ENCODE peak calls at places on chromosomes 7 and 10, in five cellular contexts. One of them, this sample, is unnamed.

GRCh38 chr10:13555884-13556529 is 27.2 kb upstream of the BEND7 start:
- DNase-seq in LoVo: no peak
- DNase-seq in T1000: no peak
- DNase-seq in GM12865: no peak
- DNase-seq in SHP77: peak; percentile 41
- DNase-seq in this sample: no peak

GRCh38 chr7:22663721-22664120 is 63.3 kb upstream of the IL6 start:
- DNase-seq in GM12865: no peak
- DNase-seq in SHP77: no peak
- DNase-seq in LoVo: no peak
- DNase-seq in T1000: no peak
- DNase-seq in this sample: no peak

GRCh38 chr7:96034940-96035727 is 262.8 kb downstream of the DYNC1I1 start:
- DNase-seq in SHP77: peak; percentile 29
- DNase-seq in T1000: no peak
- DNase-seq in LoVo: no peak
- DNase-seq in GM12865: no peak
- DNase-seq in this sample: no peak

GRCh38 chr10:100509241-100509640 is 10.4 kb downstream of the SEC31B start:
- DNase-seq in T1000: no peak
- DNase-seq in LoVo: no peak
- DNase-seq in SHP77: no peak
- DNase-seq in GM12865: no peak
- DNase-seq in this sample: no peak

GRCh38 chr10:69839696-69840345 is 38.1 kb downstream of the COL13A1 start:
- DNase-seq in SHP77: no peak
- DNase-seq in T1000: no peak
- DNase-seq in GM12865: no peak
- DNase-seq in LoVo: peak; percentile 18
- DNase-seq in this sample: no peak

GRCh38 chr7:1750541-1751021 is 80.5 kb downstream of the ELFN1 start:
- DNase-seq in GM12865: no peak
- DNase-seq in LoVo: no peak
- DNase-seq in SHP77: no peak
- DNase-seq in T1000: no peak
- DNase-seq in this sample: no peak

GRCh38 chr7:20165146-20165510 is 52.1 kb downstream of the MACC1 start:
- DNase-seq in T1000: no peak
- DNase-seq in SHP77: no peak
- DNase-seq in LoVo: no peak
- DNase-seq in GM12865: no peak
- DNase-seq in this sample: no peak

GRCh38 chr10:133067152-133068090 is 20.3 kb upstream of the ADGRA1 start:
- DNase-seq in T1000: no peak
- DNase-seq in LoVo: no peak
- DNase-seq in SHP77: no peak
- DNase-seq in GM12865: no peak
- DNase-seq in this sample: no peak

GRCh38 chr7:105581066-105581811 is at the start of gene EFCAB10:
- DNase-seq in T1000: no peak
- DNase-seq in GM12865: peak; percentile 71
- DNase-seq in LoVo: peak; percentile 59
- DNase-seq in SHP77: peak; percentile 89
- DNase-seq in this sample: peak; percentile 62

GRCh38 chr10:124670849-124671248 is 73.3 kb downstream of the FAM53B start:
- DNase-seq in T1000: no peak
- DNase-seq in SHP77: no peak
- DNase-seq in GM12865: no peak
- DNase-seq in LoVo: no peak
- DNase-seq in this sample: no peak

GRCh38 chr7:111864291-111864976 is 302.1 kb upstream of the IMMP2L start:
- DNase-seq in SHP77: no peak
- DNase-seq in GM12865: no peak
- DNase-seq in LoVo: no peak
- DNase-seq in T1000: no peak
- DNase-seq in this sample: no peak

GRCh38 chr10:14608381-14609001 is 166.2 kb downstream of the FAM107B start:
- DNase-seq in GM12865: peak; percentile 63
- DNase-seq in LoVo: no peak
- DNase-seq in T1000: no peak
- DNase-seq in SHP77: no peak
- DNase-seq in this sample: no peak

GRCh38 chr10:67976292-67977245 is 92.1 kb downstream of the SIRT1 start:
- DNase-seq in SHP77: no peak
- DNase-seq in LoVo: no peak
- DNase-seq in T1000: no peak
- DNase-seq in GM12865: no peak
- DNase-seq in this sample: no peak

GRCh38 chr7:48144291-48144768 is 26.9 kb upstream of the ABCA13 start:
- DNase-seq in LoVo: peak; percentile 94
- DNase-seq in T1000: no peak
- DNase-seq in GM12865: no peak
- DNase-seq in SHP77: peak; percentile 1
- DNase-seq in this sample: no peak

GRCh38 chr7:30886608-30887011 is 25.0 kb upstream of the AQP1 start:
- DNase-seq in T1000: no peak
- DNase-seq in GM12865: no peak
- DNase-seq in SHP77: no peak
- DNase-seq in LoVo: no peak
- DNase-seq in this sample: no peak

GRCh38 chr7:157684596-157685429 is 348.0 kb downstream of the DNAJB6 start:
- DNase-seq in T1000: no peak
- DNase-seq in LoVo: no peak
- DNase-seq in SHP77: no peak
- DNase-seq in GM12865: no peak
- DNase-seq in this sample: no peak

GRCh38 chr10:17454181-17454800 is at the start of gene ST8SIA6:
- DNase-seq in GM12865: peak; percentile 33
- DNase-seq in T1000: no peak
- DNase-seq in SHP77: no peak
- DNase-seq in LoVo: peak; percentile 55
- DNase-seq in this sample: no peak

GRCh38 chr10:98924526-98924925 is 311.1 kb downstream of the HPSE2 start:
- DNase-seq in T1000: no peak
- DNase-seq in SHP77: no peak
- DNase-seq in GM12865: no peak
- DNase-seq in LoVo: no peak
- DNase-seq in this sample: no peak

GRCh38 chr7:41994046-41994745 is 242.8 kb downstream of the GLI3 start:
- DNase-seq in T1000: no peak
- DNase-seq in LoVo: no peak
- DNase-seq in SHP77: no peak
- DNase-seq in GM12865: no peak
- DNase-seq in this sample: no peak